ENCODE peak calls at places on chromosome 14, in ten cellular contexts. O is pancreas, W is PC-9, T is endothelial cell of umbilical vein, Y is heart left ventricle, A is cardiac muscle cell, I is transverse colon, C is A549, H is HCT116, D is ovary. Z is an unnamed sample.

GRCh38 chr14:68309631-68310030 is 483.2 kb downstream of the ZFP36L1 start:
- DNase-seq in I (no peak), Y (no peak), T (peak; percentile 41), H (no peak), D (no peak), O (no peak), W (no peak), A (peak; percentile 14), C (no peak), Z (no peak)

GRCh38 chr14:102828201-102828600 is 51.0 kb downstream of the TRAF3 start:
- DNase-seq in H (no peak), Y (no peak), C (no peak), T (no peak), O (no peak), I (no peak), W (no peak), D (no peak), A (peak; percentile 19), Z (no peak)

GRCh38 chr14:88164906-88165534 is 158.0 kb downstream of the KCNK10 start:
- DNase-seq in T (no peak), W (no peak), H (no peak), O (no peak), D (no peak), A (no peak), Y (no peak), I (no peak), C (no peak), Z (no peak)

GRCh38 chr14:62187265-62187664 is 425.0 kb downstream of the SNAPC1 start:
- DNase-seq in W (no peak), T (no peak), A (no peak), Y (no peak), I (no peak), C (no peak), H (no peak), D (no peak), O (no peak), Z (no peak)

GRCh38 chr14:21626491-21627230 is 8.1 kb downstream of the OR10G2 start:
- DNase-seq in W (peak; percentile 7), I (no peak), H (no peak), C (no peak), Y (no peak), A (peak; percentile 55), O (no peak), T (no peak), D (no peak), Z (no peak)

GRCh38 chr14:55802986-55803431 is 223.0 kb downstream of the KTN1 start:
- DNase-seq in H (peak; percentile 91), O (no peak), W (peak; percentile 27), I (no peak), C (peak; percentile 54), A (no peak), Y (no peak), T (peak; percentile 50), D (no peak), Z (peak; percentile 20)

GRCh38 chr14:102736956-102737355 is 40.3 kb upstream of the TRAF3 start:
- DNase-seq in Y (no peak), D (peak; percentile 29), W (no peak), O (no peak), H (no peak), I (no peak), T (no peak), C (no peak), A (no peak), Z (no peak)

GRCh38 chr14:59897757-59898383 is 22.1 kb upstream of the LRRC9 start:
- DNase-seq in H (peak; percentile 10), D (no peak), I (peak; percentile 21), T (peak; percentile 29), A (peak; percentile 47), C (peak; percentile 13), Y (no peak), W (peak; percentile 14), O (no peak), Z (no peak)

GRCh38 chr14:49770212-49770817 is 2.4 kb downstream of the KLHDC2 start:
- DNase-seq in I (peak; percentile 69), O (peak; percentile 80), Y (no peak), A (peak; percentile 11), C (no peak), D (no peak), W (peak; percentile 35), T (no peak), H (no peak), Z (peak; percentile 43)

GRCh38 chr14:23146423-23146910 is 27.4 kb upstream of the CEBPE start:
- DNase-seq in Y (no peak), H (no peak), W (no peak), A (no peak), T (no peak), D (no peak), C (no peak), O (no peak), I (no peak), Z (no peak)

GRCh38 chr14:98958048-98959031 is 313.7 kb downstream of the BCL11B start:
- DNase-seq in A (no peak), H (no peak), T (no peak), I (no peak), D (no peak), W (no peak), O (no peak), C (no peak), Y (no peak), Z (no peak)

GRCh38 chr14:100780246-100780645 is 45.7 kb upstream of the MEG3 start:
- DNase-seq in C (no peak), W (no peak), D (peak; percentile 19), H (no peak), O (no peak), T (no peak), A (no peak), Y (peak; percentile 31), I (peak; percentile 4), Z (peak; percentile 34)

GRCh38 chr14:65431245-65431644 is 18.7 kb downstream of the FUT8 start:
- DNase-seq in W (no peak), T (no peak), Y (no peak), C (no peak), A (no peak), I (no peak), H (no peak), O (no peak), D (no peak), Z (no peak)
- H3K4me1 ChIP-seq in W (no peaks in the 10 kb centered on the region), T (no peaks in the 10 kb centered on the region), Y (peaks cover 5% of the 10 kb centered on the region), C (no peaks in the 10 kb centered on the region), A (peaks cover 13% of the 10 kb centered on the region), I (no peaks in the 10 kb centered on the region), H (no peaks in the 10 kb centered on the region), O (no peaks in the 10 kb centered on the region), D (peaks cover 3% of the 10 kb centered on the region), Z (no peaks in the 10 kb centered on the region)

GRCh38 chr14:58637391-58638230 is at the start of gene DACT1:
- DNase-seq in C (peak; percentile 16), W (no peak), D (peak; percentile 84), T (peak; percentile 67), O (peak; percentile 49), A (peak; percentile 86), Y (peak; percentile 84), I (peak; percentile 50), H (no peak), Z (no peak)

GRCh38 chr14:58636129-58636528 is 1.6 kb upstream of the DACT1 start:
- DNase-seq in O (no peak), A (no peak), T (no peak), D (no peak), I (no peak), H (no peak), W (no peak), C (no peak), Y (no peak), Z (no peak)

GRCh38 chr14:58637040-58637390 is 747 bp upstream of the DACT1 start:
- DNase-seq in I (peak; percentile 62), H (no peak), D (peak; percentile 63), T (no peak), Y (peak; percentile 69), O (no peak), A (peak; percentile 83), C (no peak), W (no peak), Z (peak; percentile 67)

GRCh38 chr14:58633831-58634230 is 3.9 kb upstream of the DACT1 start:
- DNase-seq in Y (no peak), T (no peak), H (no peak), C (no peak), O (no peak), W (no peak), I (no peak), A (no peak), D (no peak), Z (no peak)

DNA sequence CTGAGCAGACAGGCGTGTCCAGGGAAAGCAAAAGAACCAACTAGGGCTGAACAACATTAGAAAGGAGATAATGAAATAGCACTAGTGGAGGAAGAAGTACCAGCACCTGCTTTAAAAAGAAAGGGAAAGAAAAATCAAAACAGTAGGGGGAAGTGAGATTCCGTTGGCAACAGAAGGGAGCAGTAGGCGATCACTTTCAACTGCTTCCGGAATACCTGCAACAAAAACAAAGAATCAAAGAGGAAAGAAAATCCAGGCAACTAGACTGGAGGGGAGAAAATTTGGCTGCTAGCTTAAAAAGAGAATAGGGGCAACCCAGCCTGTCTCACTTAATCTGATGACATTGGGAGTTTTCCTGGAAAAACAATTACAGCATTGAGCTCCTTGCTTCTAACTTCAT is 2.7 kb upstream of the DACT1 start:
- DNase-seq in H (no peak), T (no peak), C (no peak), W (no peak), D (no peak), O (no peak), A (no peak), I (no peak), Y (no peak), Z (no peak)
- H3K4me3 ChIP-seq in H (no peak overlapping the region), T (no peak overlapping the region), C (no peak overlapping the region), W (no peak overlapping the region), D (no peak overlapping the region), O (no peak overlapping the region), A (peak overlapping the region; percentile 0), I (no peak overlapping the region), Y (no peak overlapping the region), Z (no peak overlapping the region)

DNA sequence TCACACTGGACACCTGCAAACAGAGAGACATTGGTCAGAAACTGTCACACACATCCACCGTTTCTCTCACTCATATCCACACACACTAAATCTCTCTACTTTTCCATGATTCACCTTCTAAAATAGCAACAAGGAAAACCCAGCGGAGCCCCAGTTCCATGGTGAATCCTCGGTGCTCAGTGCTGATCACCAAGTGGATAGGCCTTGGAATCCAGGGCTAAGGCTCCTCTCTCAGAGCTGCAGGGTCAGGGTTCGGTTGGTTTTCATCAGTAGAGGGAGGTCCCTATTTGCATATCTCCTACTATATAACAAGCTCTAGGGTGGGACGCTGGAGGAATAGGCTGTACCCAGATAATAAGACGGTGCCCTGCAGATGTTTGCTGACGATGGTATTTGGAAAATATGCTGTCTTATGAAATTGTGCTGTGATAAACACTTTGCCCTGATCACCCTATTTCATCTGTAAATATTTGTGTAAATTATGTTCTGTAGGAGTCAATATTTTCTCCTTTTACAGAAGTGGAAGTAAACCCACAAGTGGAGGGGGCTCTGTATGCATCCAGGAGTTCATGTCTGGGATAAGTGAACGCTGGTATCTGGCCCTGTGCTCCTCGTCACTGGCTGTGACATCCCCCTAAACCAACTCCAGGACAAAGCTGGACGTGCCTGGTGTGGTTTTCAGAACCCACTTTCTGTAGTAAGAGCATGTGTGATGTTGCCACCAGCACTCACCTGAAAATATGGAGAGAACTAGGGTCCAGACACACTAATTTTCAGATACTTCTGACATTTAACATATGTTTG is 709.2 kb downstream of the TMEM121 start:
- DNase-seq in D (no peak), O (no peak), C (no peak), T (no peak), H (no peak), W (no peak), I (no peak), Y (no peak), A (no peak), Z (no peak)
- H3K9me3 ChIP-seq in D (no peaks in the 10 kb centered on the region), O (no peaks in the 10 kb centered on the region), C (no peaks in the 10 kb centered on the region), T (peaks cover 6% of the 10 kb centered on the region), H (no peaks in the 10 kb centered on the region), W (no peaks in the 10 kb centered on the region), I (no peaks in the 10 kb centered on the region), Y (no peaks in the 10 kb centered on the region), A (peaks cover 3% of the 10 kb centered on the region), Z (no peaks in the 10 kb centered on the region)

GRCh38 chr14:70995671-70996070 is 88.4 kb downstream of the PCNX1 start:
- DNase-seq in C (peak; percentile 10), D (no peak), O (no peak), W (no peak), T (no peak), H (no peak), I (peak; percentile 21), A (no peak), Y (no peak), Z (no peak)
- H3K4me1 ChIP-seq in C (peaks cover 12% of the 10 kb centered on the region), D (no peaks in the 10 kb centered on the region), O (no peaks in the 10 kb centered on the region), W (no peaks in the 10 kb centered on the region), T (no peaks in the 10 kb centered on the region), H (peaks cover 12% of the 10 kb centered on the region), I (no peaks in the 10 kb centered on the region), A (peaks cover 17% of the 10 kb centered on the region), Y (peaks cover 6% of the 10 kb centered on the region), Z (no peaks in the 10 kb centered on the region)

Z was measured in SJSA1.